ENCODE peak calls at places on chromosomes 16 and 17, in six cellular contexts. K is hepatocyte, M is PC-3, D is OCI-LY7, Z is neural progenitor cell, N is HCT116. E is an unnamed sample.

GRCh38 chr16:48491517-48491916 is 106.3 kb upstream of the SIAH1 start:
- DNase-seq in K (no peak), M (no peak), D (no peak), Z (no peak), N (no peak), E (peak)

GRCh38 chr17:4600563-4600962 is 16.2 kb downstream of the SMTNL2 start:
- DNase-seq in K (peak), M (no peak), D (no peak), Z (peak), N (no peak), E (no peak)

GRCh38 chr17:31004160-31004559 is 33.3 kb downstream of the RNF135 start:
- DNase-seq in K (no peak), M (no peak), D (no peak), Z (no peak), N (no peak), E (no peak)

GRCh38 chr16:81004646-81005353 is 1.9 kb downstream of the CMC2 start:
- DNase-seq in K (peak), M (peak), D (peak), Z (peak), N (peak), E (peak)

GRCh38 chr17:82023447-82024241 is 539 bp downstream of the LRRC45 start:
- DNase-seq in K (peak), M (no peak), D (peak), Z (no peak), N (no peak), E (peak)

GRCh38 chr17:81197409-81197795 is 25.4 kb downstream of the CEP131 start:
- DNase-seq in K (no peak), M (no peak), D (no peak), Z (no peak), N (no peak), E (no peak)

GRCh38 chr17:40065041-40065770 is 2.4 kb downstream of the THRA start:
- DNase-seq in K (no peak), M (no peak), D (no peak), Z (peak), N (no peak), E (peak)

GRCh38 chr16:64933890-64934289 is 188.0 kb downstream of the CDH11 start:
- DNase-seq in K (no peak), M (no peak), D (no peak), Z (peak), N (no peak), E (no peak)

GRCh38 chr16:89115216-89115949 is 21.7 kb downstream of the ACSF3 start:
- DNase-seq in K (no peak), M (no peak), D (peak), Z (no peak), N (no peak), E (no peak)

GRCh38 chr16:84552135-84552534 is 47.7 kb upstream of the MEAK7 start:
- DNase-seq in K (no peak), M (no peak), D (no peak), Z (no peak), N (no peak), E (no peak)

GRCh38 chr17:37168731-37169353 is 206.9 kb upstream of the C17orf78 start:
- DNase-seq in K (no peak), M (no peak), D (no peak), Z (no peak), N (no peak), E (no peak)

GRCh38 chr16:31052131-31052530 is 18.8 kb downstream of the STX4 start:
- DNase-seq in K (peak), M (peak), D (no peak), Z (no peak), N (peak), E (peak)

GRCh38 chr17:7927596-7927995 is 2.1 kb downstream of the KCNAB3 start:
- DNase-seq in K (no peak), M (no peak), D (no peak), Z (no peak), N (no peak), E (no peak)

GRCh38 chr17:3472137-3472536 is 518 bp upstream of the SPATA22 start:
- DNase-seq in K (no peak), M (no peak), D (no peak), Z (no peak), N (no peak), E (no peak)

GRCh38 chr16:83926726-83927397 is 26.2 kb upstream of the OSGIN1 start:
- DNase-seq in K (peak), M (peak), D (peak), Z (peak), N (peak), E (peak)

GRCh38 chr16:25372716-25373115 is 115.1 kb upstream of the ZKSCAN2 start:
- DNase-seq in K (no peak), M (no peak), D (no peak), Z (no peak), N (no peak), E (no peak)

GRCh38 chr17:12600349-12600748 is 65.3 kb upstream of the MYOCD start:
- DNase-seq in K (no peak), M (no peak), D (no peak), Z (no peak), N (no peak), E (no peak)

GRCh38 chr16:16867994-16868393 is 489.1 kb downstream of the NPIPA7 start:
- DNase-seq in K (no peak), M (no peak), D (no peak), Z (peak), N (no peak), E (no peak)

GRCh38 chr16:56625140-56625942 is at the start of gene MT1E:
- DNase-seq in K (peak), M (no peak), D (no peak), Z (peak), N (peak), E (peak)

GRCh38 chr16:53061701-53062159 is 6.9 kb downstream of the CHD9 start:
- DNase-seq in K (no peak), M (no peak), D (peak), Z (no peak), N (no peak), E (no peak)
- TF ChIP-seq EZH2phosphoT487 in K (no peak), M (no peak), D (no peak), Z (no peak), N (no peak), E (no peak)

GRCh38 chr17:38875477-38876080 is 5.7 kb downstream of the LASP1 start:
- DNase-seq in K (no peak), M (no peak), D (no peak), Z (no peak), N (no peak), E (peak)
- H3K27ac ChIP-seq in K (peak), M (no peak), D (peak), Z (peak), N (no peak), E (peak)

GRCh38 chr17:13643196-13643595 is 41.5 kb upstream of the HS3ST3A1 start:
- DNase-seq in K (no peak), M (no peak), D (no peak), Z (peak), N (no peak), E (no peak)
- TF ChIP-seq EZH2phosphoT487 in K (no peak), M (no peak), D (no peak), Z (no peak), N (no peak), E (no peak)

GRCh38 chr17:80018917-80019651 is 16.6 kb downstream of the TBC1D16 start:
- DNase-seq in K (no peak), M (no peak), D (no peak), Z (no peak), N (no peak), E (peak)
- H3K27ac ChIP-seq in K (no peak), M (no peak), D (no peak), Z (no peak), N (no peak), E (no peak)

DNA sequence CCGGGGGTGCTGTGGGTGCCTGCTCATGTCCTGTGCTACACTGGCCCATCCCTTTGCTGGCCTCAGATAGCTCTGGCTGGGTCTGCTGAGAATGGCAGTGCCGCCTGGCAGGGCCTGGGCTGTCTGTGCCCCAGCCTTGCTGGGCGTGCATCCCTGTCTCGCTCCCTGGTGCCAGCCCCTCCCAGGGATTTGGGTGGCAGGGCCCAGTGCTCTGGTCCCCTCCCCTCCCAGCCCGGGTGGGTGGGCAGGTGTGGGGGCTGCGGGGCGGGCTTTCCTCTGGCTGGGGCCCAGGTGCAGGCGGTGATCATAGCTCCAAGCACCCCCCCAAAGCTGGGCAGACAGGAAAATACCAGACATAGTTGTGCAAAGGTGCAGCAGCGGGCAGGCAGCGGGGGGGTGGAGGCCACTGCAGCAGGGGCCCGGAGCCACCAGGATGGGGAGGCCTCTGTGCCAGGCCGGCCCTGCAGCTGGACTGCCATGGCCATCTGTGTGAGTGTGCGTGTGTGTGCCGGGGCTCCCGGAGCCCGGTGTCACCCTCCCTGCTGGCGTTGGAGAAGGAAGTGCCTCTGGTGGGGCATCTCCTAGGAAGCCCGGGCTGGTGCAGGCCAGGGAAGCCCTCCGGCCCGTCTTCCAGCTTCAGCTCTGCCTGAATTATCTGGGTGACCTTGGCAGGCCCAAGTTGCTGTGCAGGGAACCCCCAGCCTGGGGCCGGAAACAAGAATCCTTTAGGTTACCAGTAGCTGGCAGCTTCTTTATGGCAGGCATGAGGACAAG is 7.4 kb downstream of the GLIS2 start:
- DNase-seq in K (peak), M (no peak), D (no peak), Z (no peak), N (no peak), E (no peak)
- TF ChIP-seq EZH2phosphoT487 in K (no peak), M (no peak), D (no peak), Z (no peak), N (no peak), E (no peak)

DNA sequence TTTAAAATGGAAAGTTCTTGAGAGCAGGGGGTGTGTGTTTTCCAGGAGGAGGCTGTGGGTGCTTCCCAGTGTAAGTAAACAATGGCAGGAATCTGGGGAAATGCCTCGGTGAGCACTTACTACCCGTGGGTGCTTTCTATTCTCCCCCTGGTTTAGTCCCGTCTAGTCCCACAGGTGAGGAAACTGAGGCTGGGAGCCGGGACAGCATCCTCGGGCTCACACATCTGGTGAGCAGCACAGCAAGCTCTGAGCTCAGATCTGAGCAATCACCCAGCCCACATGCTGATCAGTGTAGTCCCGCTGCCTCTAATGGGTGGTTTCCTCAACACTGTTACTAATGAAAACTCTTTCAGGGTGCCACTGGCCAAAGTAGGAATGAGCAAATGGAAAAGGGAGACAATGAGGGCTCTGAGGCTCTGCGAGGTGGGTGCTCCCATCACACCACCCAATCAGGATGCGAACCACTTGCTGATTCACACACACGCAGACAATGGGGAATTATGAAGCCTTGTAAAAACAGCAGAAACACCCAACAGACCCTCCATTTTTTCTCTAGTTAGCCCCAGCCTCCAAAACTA is 202.6 kb downstream of the PARN start:
- DNase-seq in K (no peak), M (peak), D (no peak), Z (no peak), N (no peak), E (peak)
- H3K27ac ChIP-seq in K (no peak), M (peak), D (no peak), Z (no peak), N (no peak), E (no peak)

GRCh38 chr17:76368545-76368944 is 14.8 kb upstream of the PRPSAP1 start:
- DNase-seq in K (no peak), M (no peak), D (no peak), Z (no peak), N (no peak), E (peak)
- TF ChIP-seq EZH2phosphoT487 in K (no peak), M (no peak), D (no peak), Z (no peak), N (no peak), E (no peak)

GRCh38 chr17:55381017-55381770 is 40.4 kb downstream of the MMD start:
- DNase-seq in K (no peak), M (peak), D (no peak), Z (no peak), N (no peak), E (no peak)
- H3K27ac ChIP-seq in K (no peak), M (no peak), D (no peak), Z (no peak), N (no peak), E (no peak)

DNA sequence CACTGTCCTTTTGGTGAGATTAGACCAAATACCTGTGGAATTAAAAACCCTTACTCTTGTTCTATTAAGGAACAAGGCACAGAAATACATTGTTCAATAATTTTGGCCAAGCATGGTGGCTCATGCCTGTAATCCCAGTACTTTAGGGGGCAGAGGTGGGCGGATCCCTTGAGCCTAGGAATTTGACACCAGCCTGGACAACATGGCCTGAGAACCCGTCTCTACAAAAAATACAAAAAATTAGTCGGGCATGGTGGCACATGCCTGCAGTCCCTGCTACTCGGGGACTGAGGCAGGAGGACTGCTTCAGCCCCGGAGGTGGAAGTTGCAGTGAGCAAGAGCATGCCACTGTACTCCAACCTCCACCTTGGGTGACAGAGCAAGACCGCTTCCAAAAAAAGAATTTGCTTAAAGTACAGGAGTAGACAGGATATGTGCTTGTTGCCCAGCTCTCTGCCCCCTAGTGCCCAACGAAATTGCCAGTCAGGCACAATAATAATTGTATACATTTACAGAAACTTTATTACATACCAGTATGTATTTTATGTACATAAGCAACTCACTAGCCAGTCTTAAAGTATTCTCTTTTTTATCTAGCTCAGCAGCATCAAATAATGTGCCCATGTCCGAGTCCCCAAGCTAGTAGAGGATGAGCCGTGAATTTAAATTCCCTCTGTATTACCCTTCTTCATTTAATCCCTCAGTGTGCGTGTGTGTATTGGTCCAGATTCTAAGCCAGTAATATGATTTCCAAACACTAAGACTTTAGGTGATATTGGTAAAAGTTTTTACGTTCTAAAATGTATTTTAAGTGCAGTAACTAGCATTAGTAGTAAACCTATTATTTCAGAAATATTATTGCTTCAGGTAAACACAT is 1.4 kb downstream of the THUMPD1 start:
- DNase-seq in K (no peak), M (peak), D (peak), Z (no peak), N (no peak), E (peak)
- TF ChIP-seq EZH2phosphoT487 in K (no peak), M (no peak), D (no peak), Z (no peak), N (no peak), E (no peak)